ENCODE peak calls at places on chromosomes 5 and 9, in five cellular contexts. One of them, this sample, is unnamed.

GRCh38 chr5:156326718-156327259 is at the start of gene SGCD:
- DNase-seq in cardiac muscle cell: peak; percentile 46
- DNase-seq in fibroblast of pulmonary artery: peak; percentile 88
- DNase-seq in transverse colon: peak; percentile 26
- DNase-seq in left lung: peak; percentile 61
- DNase-seq in this sample: peak; percentile 4

GRCh38 chr5:31211098-31211497 is 17.6 kb downstream of the CDH6 start:
- DNase-seq in transverse colon: no peak
- DNase-seq in left lung: no peak
- DNase-seq in cardiac muscle cell: no peak
- DNase-seq in fibroblast of pulmonary artery: no peak
- DNase-seq in this sample: no peak

GRCh38 chr9:131809941-131810344 is 70.1 kb upstream of the RAPGEF1 start:
- DNase-seq in transverse colon: no peak
- DNase-seq in left lung: no peak
- DNase-seq in fibroblast of pulmonary artery: peak; percentile 26
- DNase-seq in cardiac muscle cell: no peak
- DNase-seq in this sample: no peak

GRCh38 chr9:36268007-36268427 is 9.8 kb upstream of the GNE start:
- DNase-seq in left lung: no peak
- DNase-seq in cardiac muscle cell: no peak
- DNase-seq in transverse colon: no peak
- DNase-seq in fibroblast of pulmonary artery: peak; percentile 28
- DNase-seq in this sample: no peak

GRCh38 chr9:16039988-16040761 is 487.3 kb downstream of the CCDC171 start:
- DNase-seq in fibroblast of pulmonary artery: peak; percentile 31
- DNase-seq in transverse colon: no peak
- DNase-seq in left lung: no peak
- DNase-seq in cardiac muscle cell: peak; percentile 21
- DNase-seq in this sample: peak; percentile 51

GRCh38 chr9:91207889-91208651 is 153.6 kb downstream of the AUH start:
- DNase-seq in left lung: no peak
- DNase-seq in transverse colon: no peak
- DNase-seq in fibroblast of pulmonary artery: peak; percentile 63
- DNase-seq in cardiac muscle cell: peak; percentile 23
- DNase-seq in this sample: no peak

GRCh38 chr9:90842984-90843383 is 41.4 kb downstream of the SYK start:
- DNase-seq in left lung: no peak
- DNase-seq in transverse colon: no peak
- DNase-seq in cardiac muscle cell: no peak
- DNase-seq in fibroblast of pulmonary artery: no peak
- DNase-seq in this sample: no peak

GRCh38 chr9:97848237-97848581 is 4.8 kb upstream of the FOXE1 start:
- DNase-seq in fibroblast of pulmonary artery: no peak
- DNase-seq in left lung: no peak
- DNase-seq in transverse colon: no peak
- DNase-seq in cardiac muscle cell: no peak
- DNase-seq in this sample: no peak

GRCh38 chr5:76582252-76583162 is 40.7 kb downstream of the F2RL2 start:
- DNase-seq in cardiac muscle cell: no peak
- DNase-seq in fibroblast of pulmonary artery: peak; percentile 39
- DNase-seq in left lung: no peak
- DNase-seq in transverse colon: no peak
- DNase-seq in this sample: no peak

GRCh38 chr9:5773324-5773999 is 59.5 kb downstream of the ERMP1 start:
- DNase-seq in fibroblast of pulmonary artery: no peak
- DNase-seq in left lung: no peak
- DNase-seq in transverse colon: no peak
- DNase-seq in cardiac muscle cell: no peak
- DNase-seq in this sample: no peak

GRCh38 chr5:444226-444625 is 1.2 kb downstream of the EXOC3 start:
- DNase-seq in cardiac muscle cell: no peak
- DNase-seq in fibroblast of pulmonary artery: no peak
- DNase-seq in left lung: no peak
- DNase-seq in transverse colon: peak; percentile 6
- DNase-seq in this sample: no peak

GRCh38 chr5:603081-603998 is 8.8 kb upstream of the CEP72 start:
- DNase-seq in transverse colon: no peak
- DNase-seq in cardiac muscle cell: no peak
- DNase-seq in fibroblast of pulmonary artery: no peak
- DNase-seq in left lung: no peak
- DNase-seq in this sample: no peak

GRCh38 chr5:141513627-141514329 is 24.9 kb downstream of the PCDHGC5 start:
- DNase-seq in transverse colon: peak; percentile 66
- DNase-seq in cardiac muscle cell: peak; percentile 74
- DNase-seq in fibroblast of pulmonary artery: peak; percentile 92
- DNase-seq in left lung: peak; percentile 81
- DNase-seq in this sample: peak; percentile 75

GRCh38 chr5:43174586-43174985 is 17.4 kb upstream of the NIM1K start:
- DNase-seq in fibroblast of pulmonary artery: no peak
- DNase-seq in left lung: no peak
- DNase-seq in transverse colon: no peak
- DNase-seq in cardiac muscle cell: no peak
- DNase-seq in this sample: no peak

GRCh38 chr5:76379316-76379715 is 23.8 kb upstream of the IQGAP2 start:
- DNase-seq in fibroblast of pulmonary artery: no peak
- DNase-seq in left lung: no peak
- DNase-seq in transverse colon: no peak
- DNase-seq in cardiac muscle cell: no peak
- DNase-seq in this sample: no peak

GRCh38 chr5:174793684-174794328 is 69.4 kb downstream of the MSX2 start:
- DNase-seq in left lung: peak; percentile 44
- DNase-seq in cardiac muscle cell: peak; percentile 74
- DNase-seq in fibroblast of pulmonary artery: peak; percentile 49
- DNase-seq in transverse colon: peak; percentile 33
- DNase-seq in this sample: peak; percentile 85

GRCh38 chr5:43161244-43161643 is 30.8 kb upstream of the NIM1K start:
- DNase-seq in left lung: no peak
- DNase-seq in transverse colon: no peak
- DNase-seq in cardiac muscle cell: no peak
- DNase-seq in fibroblast of pulmonary artery: no peak
- DNase-seq in this sample: no peak

GRCh38 chr9:137504432-137504777 is 45.3 kb upstream of the NSMF start:
- DNase-seq in transverse colon: no peak
- DNase-seq in fibroblast of pulmonary artery: no peak
- DNase-seq in left lung: no peak
- DNase-seq in cardiac muscle cell: no peak
- DNase-seq in this sample: no peak

GRCh38 chr9:6645153-6646027 is at the start of gene GLDC:
- DNase-seq in fibroblast of pulmonary artery: no peak
- DNase-seq in transverse colon: peak; percentile 62
- DNase-seq in left lung: peak; percentile 42
- DNase-seq in cardiac muscle cell: peak; percentile 79
- DNase-seq in this sample: peak; percentile 71

GRCh38 chr5:55350754-55351153 is 43.0 kb downstream of the MTREX start:
- DNase-seq in cardiac muscle cell: no peak
- DNase-seq in fibroblast of pulmonary artery: no peak
- DNase-seq in left lung: no peak
- DNase-seq in transverse colon: no peak
- DNase-seq in this sample: no peak

GRCh38 chr9:137648396-137648795 is 29.6 kb downstream of the EHMT1 start:
- DNase-seq in transverse colon: no peak
- DNase-seq in cardiac muscle cell: no peak
- DNase-seq in fibroblast of pulmonary artery: peak; percentile 30
- DNase-seq in left lung: no peak
- DNase-seq in this sample: no peak

GRCh38 chr5:142287096-142287972 is 37.5 kb downstream of the SPRY4 start:
- DNase-seq in cardiac muscle cell: no peak
- DNase-seq in transverse colon: no peak
- DNase-seq in fibroblast of pulmonary artery: no peak
- DNase-seq in left lung: no peak
- DNase-seq in this sample: no peak

GRCh38 chr9:115691097-115691496 is 462.5 kb upstream of the PAPPA start:
- DNase-seq in fibroblast of pulmonary artery: peak; percentile 98
- DNase-seq in transverse colon: no peak
- DNase-seq in cardiac muscle cell: no peak
- DNase-seq in left lung: no peak
- DNase-seq in this sample: no peak

GRCh38 chr9:122695696-122696095 is 20.8 kb downstream of the OR1L3 start:
- DNase-seq in fibroblast of pulmonary artery: no peak
- DNase-seq in cardiac muscle cell: no peak
- DNase-seq in transverse colon: no peak
- DNase-seq in left lung: no peak
- DNase-seq in this sample: no peak

GRCh38 chr5:9712506-9713285 is 82.5 kb upstream of the TAS2R1 start:
- DNase-seq in cardiac muscle cell: no peak
- DNase-seq in transverse colon: no peak
- DNase-seq in left lung: no peak
- DNase-seq in fibroblast of pulmonary artery: peak; percentile 23
- DNase-seq in this sample: no peak

GRCh38 chr5:5139358-5140050 is 626 bp upstream of the ADAMTS16 start:
- DNase-seq in transverse colon: no peak
- DNase-seq in cardiac muscle cell: peak; percentile 32
- DNase-seq in fibroblast of pulmonary artery: no peak
- DNase-seq in left lung: no peak
- DNase-seq in this sample: no peak

GRCh38 chr5:113505181-113505580 is 8.3 kb upstream of the YTHDC2 start:
- DNase-seq in left lung: no peak
- DNase-seq in transverse colon: no peak
- DNase-seq in fibroblast of pulmonary artery: peak; percentile 45
- DNase-seq in cardiac muscle cell: no peak
- DNase-seq in this sample: no peak

GRCh38 chr5:39717186-39717897 is 292.6 kb upstream of the DAB2 start:
- DNase-seq in cardiac muscle cell: no peak
- DNase-seq in transverse colon: no peak
- DNase-seq in fibroblast of pulmonary artery: peak; percentile 17
- DNase-seq in left lung: no peak
- DNase-seq in this sample: no peak

GRCh38 chr9:134187110-134187531 is 22.8 kb upstream of the RNU6ATAC start:
- DNase-seq in transverse colon: no peak
- DNase-seq in cardiac muscle cell: no peak
- DNase-seq in left lung: peak; percentile 29
- DNase-seq in fibroblast of pulmonary artery: no peak
- DNase-seq in this sample: no peak

DNA sequence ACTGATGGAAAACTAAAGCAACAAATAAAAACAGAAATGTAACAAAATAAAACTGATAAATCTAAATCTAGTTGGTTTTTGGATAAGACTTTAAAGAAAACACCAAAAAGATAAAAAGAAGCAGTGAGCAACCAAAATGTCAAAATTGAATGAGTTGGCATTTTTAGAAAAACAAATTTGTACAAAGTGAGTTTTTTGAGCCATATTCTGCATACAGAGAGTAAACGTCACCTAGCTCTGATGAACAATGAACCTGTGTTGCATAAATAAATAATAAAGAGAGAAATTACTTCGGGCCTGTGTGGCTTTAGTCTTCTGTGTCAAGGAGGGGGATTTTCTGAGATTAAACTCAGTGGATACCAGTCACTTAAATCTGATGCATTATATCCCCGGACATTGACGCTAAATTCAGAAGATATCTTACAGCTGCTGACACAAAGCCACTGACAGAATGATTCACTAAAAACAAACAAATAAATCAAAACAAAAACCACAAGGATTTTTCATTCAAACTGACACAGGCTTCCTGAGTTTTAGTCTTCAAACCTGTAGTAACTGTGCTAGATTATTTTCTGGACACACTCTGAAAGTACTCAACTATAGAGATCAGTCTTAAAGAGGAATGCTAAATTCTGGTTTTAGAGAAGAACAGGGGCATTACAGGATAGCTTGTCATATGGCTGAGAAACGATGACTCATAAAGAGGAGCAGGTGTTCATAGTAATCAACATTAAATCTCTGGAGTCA is 403.5 kb upstream of the ST8SIA4 start:
- DNase-seq in left lung: no peak
- DNase-seq in transverse colon: no peak
- DNase-seq in fibroblast of pulmonary artery: no peak
- DNase-seq in cardiac muscle cell: no peak
- DNase-seq in this sample: no peak
- TF ChIP-seq CTCF in left lung: no peak
- TF ChIP-seq CTCF in transverse colon: no peak
- TF ChIP-seq CTCF in fibroblast of pulmonary artery: no peak
- TF ChIP-seq CTCF in cardiac muscle cell: no peak
- TF ChIP-seq CTCF in this sample: no peak

DNA sequence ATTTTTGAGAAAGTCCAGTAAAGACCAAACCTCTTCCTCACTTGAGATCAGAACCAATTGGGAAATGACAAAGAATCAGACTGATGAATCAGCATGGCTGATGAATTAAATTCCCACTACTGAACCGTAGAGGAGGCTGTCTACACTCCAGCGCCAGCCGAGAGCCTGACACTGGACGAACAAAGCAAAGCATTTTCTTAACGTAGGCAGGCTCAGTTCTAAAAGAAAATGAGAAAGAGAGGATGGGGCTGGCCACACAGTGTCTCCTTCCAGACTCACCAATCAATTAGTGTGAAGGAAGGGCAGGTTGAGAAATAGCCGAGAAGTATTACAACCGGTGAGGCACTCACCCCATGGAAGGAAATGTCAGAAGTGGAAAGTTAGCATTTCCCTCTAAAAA is 49.4 kb downstream of the ITGA1 start:
- DNase-seq in fibroblast of pulmonary artery: peak; percentile 53
- DNase-seq in cardiac muscle cell: no peak
- DNase-seq in left lung: no peak
- DNase-seq in transverse colon: no peak
- DNase-seq in this sample: no peak
- TF ChIP-seq CTCF in fibroblast of pulmonary artery: peak; percentile 10
- TF ChIP-seq CTCF in cardiac muscle cell: peak; percentile 25
- TF ChIP-seq CTCF in left lung: no peak
- TF ChIP-seq CTCF in transverse colon: no peak
- TF ChIP-seq CTCF in this sample: no peak

DNA sequence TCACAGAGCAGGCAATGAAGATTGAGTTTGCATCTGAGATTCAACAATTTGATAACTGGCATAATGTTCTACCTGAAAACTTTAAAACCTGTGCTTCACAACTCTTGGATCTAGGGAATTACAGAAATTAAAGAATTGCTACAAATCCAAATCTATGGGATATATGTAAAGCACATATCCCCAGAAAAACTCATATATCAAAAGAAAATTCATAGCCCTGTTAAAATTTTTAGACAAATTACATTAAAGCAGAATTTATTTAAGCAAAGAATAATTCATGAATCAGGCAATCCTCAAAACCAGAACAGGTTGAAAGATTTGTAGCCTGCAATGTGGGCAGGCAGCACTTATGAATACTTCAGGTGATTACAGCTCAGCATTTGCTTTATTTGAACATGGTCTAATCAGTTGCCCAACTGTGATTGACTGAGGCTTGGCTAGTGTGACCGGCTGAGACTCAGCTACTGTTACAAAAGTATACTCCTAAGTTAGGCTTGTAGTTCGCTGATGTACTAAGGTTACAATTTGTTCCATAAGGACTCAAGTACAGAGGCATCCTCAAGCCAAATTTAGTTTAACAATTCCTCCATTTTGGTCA is 10.3 kb upstream of the UBTD2 start:
- DNase-seq in left lung: no peak
- DNase-seq in cardiac muscle cell: no peak
- DNase-seq in transverse colon: no peak
- DNase-seq in fibroblast of pulmonary artery: no peak
- DNase-seq in this sample: no peak
- TF ChIP-seq CTCF in left lung: no peak
- TF ChIP-seq CTCF in cardiac muscle cell: no peak
- TF ChIP-seq CTCF in transverse colon: no peak
- TF ChIP-seq CTCF in fibroblast of pulmonary artery: no peak
- TF ChIP-seq CTCF in this sample: no peak

DNA sequence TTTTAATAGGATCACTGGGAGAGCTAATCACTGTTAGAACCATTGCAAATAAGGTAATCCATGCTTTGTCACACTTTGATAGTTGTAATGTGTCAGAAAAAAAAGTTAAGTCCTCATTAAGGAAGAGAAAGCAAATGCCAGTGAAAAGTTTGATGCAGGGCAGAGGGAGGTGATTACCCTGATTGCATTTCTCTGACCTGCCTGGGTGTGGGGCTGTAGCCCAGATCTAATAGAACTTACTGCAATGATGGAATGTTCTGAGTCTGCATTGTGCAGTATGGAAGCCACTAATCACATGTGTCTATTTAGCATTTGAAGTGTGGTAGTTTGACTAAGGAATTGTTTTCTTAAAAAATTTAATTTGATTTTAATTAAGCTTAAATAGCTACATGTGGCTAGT is 202.7 kb downstream of the ATP10B start:
- DNase-seq in fibroblast of pulmonary artery: no peak
- DNase-seq in transverse colon: peak; percentile 35
- DNase-seq in cardiac muscle cell: no peak
- DNase-seq in left lung: no peak
- DNase-seq in this sample: peak; percentile 12
- TF ChIP-seq CTCF in fibroblast of pulmonary artery: no peak
- TF ChIP-seq CTCF in transverse colon: peak; percentile 15
- TF ChIP-seq CTCF in cardiac muscle cell: no peak
- TF ChIP-seq CTCF in left lung: peak; percentile 23
- TF ChIP-seq CTCF in this sample: peak; percentile 40

This sample was measured in nephron progenitor cell.